ENCODE peak calls at places on chromosomes 7 and 10, in ten cellular contexts. R, G, Z, L, U, T, F, C, H and A are unnamed samples.

GRCh38 chr7:155349601-155350331 is 52.1 kb downstream of the INSIG1 start:
- DNase-seq in R (no peak), G (no peak), Z (no peak), L (no peak), U (no peak), T (peak), F (no peak), C (peak), H (no peak), A (no peak)

GRCh38 chr7:146074195-146074765 is 42.3 kb upstream of the CNTNAP2 start:
- DNase-seq in R (no peak), G (no peak), Z (no peak), L (no peak), U (no peak), T (no peak), F (no peak), C (no peak), H (no peak), A (no peak)

GRCh38 chr7:141860207-141860606 is 18.9 kb upstream of the PRSS37 start:
- DNase-seq in R (no peak), G (no peak), Z (no peak), L (no peak), U (no peak), T (no peak), F (no peak), C (no peak), H (no peak), A (no peak)

GRCh38 chr7:27123477-27124053 is 7.0 kb downstream of the HOXA4 start:
- DNase-seq in R (no peak), G (no peak), Z (no peak), L (no peak), U (no peak), T (peak), F (no peak), C (no peak), H (no peak), A (no peak)

GRCh38 chr7:87875151-87876039 is 765 bp downstream of the SLC25A40 start:
- DNase-seq in R (peak), G (peak), Z (no peak), L (peak), U (peak), T (no peak), F (peak), C (peak), H (no peak), A (no peak)

GRCh38 chr10:123147635-123148413 is at the start of gene HMX2:
- DNase-seq in R (no peak), G (no peak), Z (no peak), L (no peak), U (peak), T (no peak), F (peak), C (peak), H (no peak), A (peak)

GRCh38 chr7:14698239-14698638 is 204.3 kb downstream of the DGKB start:
- DNase-seq in R (no peak), G (peak), Z (peak), L (no peak), U (no peak), T (no peak), F (no peak), C (no peak), H (no peak), A (no peak)

GRCh38 chr7:86469680-86470295 is 173.9 kb upstream of the GRM3 start:
- DNase-seq in R (peak), G (peak), Z (peak), L (peak), U (peak), T (no peak), F (peak), C (peak), H (peak), A (no peak)

GRCh38 chr10:22245567-22245966 is 27.8 kb upstream of the EBLN1 start:
- DNase-seq in R (no peak), G (peak), Z (no peak), L (no peak), U (no peak), T (no peak), F (no peak), C (no peak), H (no peak), A (no peak)

GRCh38 chr10:30747633-30748032 is 118.1 kb upstream of the LYZL2 start:
- DNase-seq in R (no peak), G (peak), Z (no peak), L (no peak), U (no peak), T (no peak), F (peak), C (no peak), H (no peak), A (no peak)

GRCh38 chr7:93442478-93443224 is 131.9 kb downstream of the CALCR start:
- DNase-seq in R (peak), G (peak), Z (peak), L (peak), U (peak), T (no peak), F (peak), C (peak), H (peak), A (no peak)

GRCh38 chr7:74400420-74401136 is 53.1 kb upstream of the GTF2IRD1 start:
- DNase-seq in R (no peak), G (no peak), Z (no peak), L (no peak), U (no peak), T (no peak), F (no peak), C (no peak), H (no peak), A (no peak)

GRCh38 chr10:525565-526315 is 163.7 kb downstream of the DIP2C start:
- DNase-seq in R (no peak), G (peak), Z (no peak), L (no peak), U (no peak), T (no peak), F (peak), C (no peak), H (no peak), A (no peak)

GRCh38 chr10:34156781-34157425 is 658.2 kb downstream of the PARD3 start:
- DNase-seq in R (no peak), G (peak), Z (no peak), L (no peak), U (no peak), T (no peak), F (peak), C (peak), H (no peak), A (no peak)

GRCh38 chr7:114663502-114663901 is 248.9 kb downstream of the FOXP2 start:
- DNase-seq in R (peak), G (peak), Z (peak), L (no peak), U (peak), T (no peak), F (peak), C (no peak), H (no peak), A (peak)

GRCh38 chr7:107725138-107725740 is 18.7 kb upstream of the CBLL1 start:
- DNase-seq in R (peak), G (peak), Z (no peak), L (no peak), U (peak), T (no peak), F (peak), C (peak), H (no peak), A (no peak)

GRCh38 chr10:131845505-131846223 is 55.1 kb upstream of the PPP2R2D start:
- DNase-seq in R (no peak), G (no peak), Z (no peak), L (no peak), U (no peak), T (peak), F (no peak), C (no peak), H (no peak), A (no peak)